ENCODE peak calls at places on chromosomes 11 and 22, in four cellular contexts. U is thoracic aorta, X is neural progenitor cell, M is cardiac fibroblast. N is an unnamed sample.

GRCh38 chr11:21505070-21505469 is 687.8 kb upstream of the ANO5 start:
- DNase-seq in X (no peak), M (no peak), U (no peak), N (no peak)

GRCh38 chr22:26979294-26979693 is 321.9 kb downstream of the MIAT start:
- DNase-seq in M (no peak), U (no peak), X (peak; percentile 67), N (no peak)

GRCh38 chr11:2816941-2817421 is 68.6 kb downstream of the CDKN1C start:
- DNase-seq in M (peak; percentile 76), X (no peak), U (no peak), N (no peak)

GRCh38 chr11:57249384-57250319 is 12.6 kb upstream of the APLNR start:
- DNase-seq in U (no peak), X (peak; percentile 74), M (peak; percentile 76), N (no peak)

GRCh38 chr11:73152861-73153483 is 10.9 kb upstream of the FCHSD2 start:
- DNase-seq in M (no peak), X (peak; percentile 15), U (no peak), N (no peak)

GRCh38 chr11:78030429-78031325 is 7.6 kb upstream of the KCTD14 start:
- DNase-seq in M (peak; percentile 92), X (peak; percentile 63), U (no peak), N (no peak)

GRCh38 chr11:84468255-84468654 is 1158.9 kb downstream of the DLG2 start:
- DNase-seq in M (peak; percentile 46), U (no peak), X (peak; percentile 77), N (no peak)

GRCh38 chr22:40263191-40263590 is 83.1 kb upstream of the ADSL start:
- DNase-seq in X (no peak), U (no peak), M (peak; percentile 78), N (no peak)

GRCh38 chr11:109795234-109795633 is 298.0 kb upstream of the ZC3H12C start:
- DNase-seq in U (no peak), M (no peak), X (no peak), N (no peak)

GRCh38 chr11:42524534-42525227 is 787.1 kb upstream of the API5 start:
- DNase-seq in U (no peak), X (peak; percentile 84), M (peak; percentile 80), N (no peak)

GRCh38 chr11:64535811-64536210 is 55.2 kb upstream of the SLC22A12 start:
- DNase-seq in U (no peak), M (no peak), X (no peak), N (no peak)

GRCh38 chr11:64268687-64269379 is 15.6 kb downstream of the BAD start:
- DNase-seq in M (peak; percentile 93), U (no peak), X (peak; percentile 43), N (no peak)

GRCh38 chr22:37453696-37454095 is 26.4 kb upstream of the ELFN2 start:
- DNase-seq in M (no peak), X (no peak), U (no peak), N (no peak)

GRCh38 chr11:85665756-85666155 is 827 bp upstream of the CREBZF start:
- DNase-seq in X (no peak), M (no peak), U (no peak), N (no peak)

GRCh38 chr11:58652726-58653280 is 30.3 kb downstream of the CNTF start:
- DNase-seq in X (peak; percentile 11), U (no peak), M (no peak), N (peak; percentile 37)

GRCh38 chr11:12066056-12066798 is 44.2 kb upstream of the MICAL2 start:
- DNase-seq in M (peak; percentile 74), X (no peak), U (peak; percentile 49), N (no peak)

GRCh38 chr11:9214765-9215164 is 50.4 kb downstream of the DENND5A start:
- DNase-seq in M (peak; percentile 34), U (no peak), X (peak; percentile 32), N (no peak)

GRCh38 chr11:9219115-9219514 is 46.0 kb downstream of the DENND5A start:
- DNase-seq in M (peak; percentile 95), X (no peak), U (no peak), N (no peak)

GRCh38 chr11:9222654-9223053 is 42.5 kb downstream of the DENND5A start:
- DNase-seq in M (no peak), U (no peak), X (no peak), N (no peak)

DNA sequence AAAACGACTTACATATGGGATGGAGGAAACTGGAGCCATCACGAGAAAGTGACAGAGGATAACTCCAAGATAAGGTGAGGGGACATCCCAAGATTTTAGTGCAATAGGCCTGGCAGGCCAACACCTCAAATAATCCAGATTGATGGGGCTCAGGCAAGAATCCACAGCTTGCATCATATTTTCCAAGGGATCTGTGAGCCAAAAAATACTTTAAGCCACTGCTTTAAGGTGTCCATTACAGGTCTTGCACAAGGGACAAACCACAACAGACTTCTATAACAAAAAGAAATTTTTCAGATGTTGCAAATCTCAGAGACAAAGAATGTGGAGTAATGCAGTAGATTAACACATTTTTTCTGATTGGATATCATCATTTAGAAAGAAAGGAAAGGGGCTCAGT is 45.6 kb downstream of the DENND5A start:
- DNase-seq in M (peak; percentile 93), X (no peak), U (no peak), N (no peak)
- H3K4me3 ChIP-seq in M (no peak overlapping the region), X (no peak overlapping the region), U (no peak overlapping the region), N (no peak overlapping the region)

GRCh38 chr22:20226760-20227350 is 41.3 kb downstream of the RTN4R start:
- DNase-seq in X (no peak), M (no peak), U (no peak), N (no peak)
- H3K4me3 ChIP-seq in X (no peak overlapping the region), M (no peak overlapping the region), U (no peak overlapping the region), N (no peak overlapping the region)

DNA sequence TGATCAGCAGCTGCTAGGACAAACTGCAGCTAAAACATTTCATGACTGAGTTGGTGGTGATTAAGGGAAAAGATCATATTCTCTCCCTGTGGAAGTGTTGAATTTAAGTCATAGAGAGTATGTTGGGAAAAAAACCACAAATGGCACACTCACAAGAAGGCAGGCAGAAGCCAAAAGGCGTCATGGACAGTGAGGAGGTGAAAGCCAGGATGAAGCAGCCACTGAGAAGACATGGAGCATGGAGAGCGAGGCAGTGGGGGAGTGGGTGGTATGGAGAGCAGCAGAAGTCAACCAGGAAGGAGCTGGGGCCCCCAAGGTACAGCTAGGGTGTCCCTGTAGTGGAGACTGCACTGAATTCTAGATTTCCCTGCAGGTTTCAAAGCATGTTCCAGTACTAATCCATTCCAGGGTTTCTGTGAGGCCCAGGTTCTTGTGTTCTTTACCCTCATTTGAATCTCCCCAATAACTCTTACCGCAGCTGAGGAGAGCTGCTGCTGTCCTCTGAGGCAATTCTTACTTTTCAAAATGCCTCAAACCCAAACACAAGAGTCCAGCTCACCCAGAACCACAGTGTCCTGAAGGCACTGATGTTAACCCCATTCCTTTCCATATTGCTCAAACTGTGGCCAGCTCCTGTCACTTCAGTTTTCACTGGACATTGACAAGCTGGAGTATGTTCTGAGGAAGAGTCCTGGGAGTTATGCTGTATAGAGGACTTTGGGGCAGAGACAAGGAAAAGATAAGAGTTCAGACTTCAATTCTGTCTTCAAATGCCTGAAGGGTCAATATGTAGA is 191.8 kb upstream of the E2F8 start:
- DNase-seq in M (peak; percentile 92), U (no peak), X (no peak), N (peak; percentile 90)
- H3K4me3 ChIP-seq in M (no peak overlapping the region), U (no peak overlapping the region), X (no peak overlapping the region), N (no peak overlapping the region)

DNA sequence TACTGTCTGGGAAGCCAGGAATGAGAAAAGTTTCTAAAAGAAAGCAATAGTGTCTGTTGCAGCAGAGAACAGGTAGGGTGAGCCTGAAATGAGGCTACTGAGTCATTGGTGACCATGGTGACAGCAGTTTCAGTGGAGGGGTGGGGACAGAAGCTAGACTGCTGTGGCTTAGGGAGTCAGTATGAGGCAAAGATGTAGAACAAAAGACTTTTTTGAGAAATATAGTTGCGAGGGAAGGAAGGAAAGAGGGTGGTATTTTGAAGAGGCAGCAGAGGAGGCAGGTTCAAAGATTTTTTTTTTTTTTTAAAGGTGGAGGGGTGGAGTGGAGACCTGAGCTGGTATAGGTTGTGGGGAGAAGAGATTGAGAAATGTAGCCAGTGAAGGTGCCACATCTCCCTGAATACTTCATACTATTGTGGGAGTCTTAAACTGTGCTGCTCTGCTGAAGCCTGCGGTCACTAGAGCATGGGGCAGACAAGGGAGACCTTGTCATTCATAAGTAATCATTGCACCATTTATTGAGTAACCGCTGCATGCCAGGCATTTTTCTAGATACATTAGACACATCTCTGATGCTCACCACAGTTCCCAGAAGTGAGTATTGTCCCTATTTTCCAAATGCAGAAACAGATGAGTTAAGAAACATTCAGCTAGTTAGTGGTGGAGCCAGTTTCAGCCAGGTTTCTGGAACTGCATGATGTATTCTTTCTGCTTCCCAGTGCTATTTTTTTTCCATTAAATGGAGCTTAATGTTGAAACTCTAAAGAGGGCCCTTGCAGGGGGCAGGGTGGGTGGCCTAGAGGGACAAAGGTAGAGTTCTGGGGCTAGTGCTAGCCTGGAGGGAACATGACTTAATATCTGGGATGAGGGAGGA is 49.9 kb downstream of the STIM1 start:
- DNase-seq in U (no peak), X (peak; percentile 6), M (peak; percentile 86), N (no peak)
- H3K4me3 ChIP-seq in U (no peak overlapping the region), X (no peak overlapping the region), M (no peak overlapping the region), N (no peak overlapping the region)